ENCODE peak calls at places on chromosomes 4 and X, in eight cellular contexts. Y is NCI-H510A treated with DMSO at 0.1 percent for 48 hours; W is naive B cell; T is NCI-H345; P is CD8-positive, alpha-beta T cell; G is ascending aorta; U is stimulated activated CD4-positive, alpha-beta T cell treated with anti-CD3 and anti-CD28 coated beads, Interleukin-15, amount 100 ng/mL, for 1 hour; A is NT2/D1. X is an unnamed sample.
A peak's percentile ranks its signal among the peaks of the same experiment; 100 is the strongest.

GRCh38 chr4:83961575-83961974 is 425.7 kb downstream of the GPAT3 start:
- DNase-seq in U (no peak), P (no peak), W (no peak), G (no peak), T (no peak), Y (no peak), A (no peak), X (no peak)

GRCh38 chr4:174318829-174319764 is 35.4 kb downstream of the CEP44 start:
- DNase-seq in W (peak; percentile 13), U (no peak), P (no peak), Y (peak; percentile 33), A (peak; percentile 13), T (peak; percentile 7), G (no peak), X (no peak)

GRCh38 chr4:16413794-16414555 is 187.7 kb upstream of the TAPT1 start:
- DNase-seq in W (no peak), U (no peak), Y (no peak), P (no peak), A (no peak), T (no peak), G (no peak), X (no peak)

GRCh38 chr4:17082186-17082585 is 183.7 kb upstream of the LDB2 start:
- DNase-seq in G (no peak), U (no peak), W (no peak), A (no peak), Y (no peak), P (no peak), T (no peak), X (no peak)

GRCh38 chr4:169956441-169956840 is 69.8 kb downstream of the MFAP3L start:
- DNase-seq in Y (no peak), W (no peak), A (no peak), P (no peak), G (no peak), U (no peak), T (no peak), X (no peak)

GRCh38 chr4:136863756-136864155 is 668.5 kb downstream of the PCDH18 start:
- DNase-seq in A (no peak), U (no peak), P (no peak), T (no peak), G (no peak), W (no peak), Y (peak; percentile 3), X (no peak)

GRCh38 chr4:14596904-14597303 is 405.4 kb upstream of the CPEB2 start:
- DNase-seq in G (no peak), A (no peak), P (no peak), U (no peak), W (no peak), T (no peak), Y (no peak), X (no peak)

GRCh38 chrX:134803551-134804183 is 145.4 kb upstream of the PLAC1 start:
- DNase-seq in G (no peak), Y (no peak), T (no peak), W (no peak), A (no peak), P (peak; percentile 27), U (no peak), X (no peak)

GRCh38 chr4:19327364-19327763 is 924.3 kb upstream of the SLIT2 start:
- DNase-seq in G (no peak), Y (no peak), W (no peak), U (no peak), P (no peak), T (no peak), A (no peak), X (no peak)

GRCh38 chr4:156085073-156085472 is 131.4 kb upstream of the CTSO start:
- DNase-seq in Y (no peak), T (no peak), W (no peak), A (no peak), G (no peak), P (no peak), U (no peak), X (no peak)

GRCh38 chr4:81523672-81524436 is 52.1 kb upstream of the RASGEF1B start:
- DNase-seq in T (no peak), A (no peak), U (no peak), G (no peak), W (no peak), P (no peak), Y (no peak), X (no peak)

GRCh38 chr4:175871774-175872405 is 59.8 kb upstream of the GPM6A start:
- DNase-seq in T (no peak), P (no peak), A (no peak), G (no peak), Y (no peak), U (no peak), W (no peak), X (no peak)

GRCh38 chr4:138192113-138192512 is 50.0 kb downstream of the SLC7A11 start:
- DNase-seq in T (no peak), A (no peak), W (no peak), U (no peak), P (no peak), G (no peak), Y (no peak), X (no peak)

GRCh38 chrX:97234471-97235097 is 350.9 kb downstream of the RPA4 start:
- DNase-seq in P (no peak), A (no peak), Y (no peak), T (no peak), W (no peak), U (no peak), G (no peak), X (no peak)

GRCh38 chr4:83369825-83370639 is 35.4 kb upstream of the HPSE start:
- DNase-seq in A (no peak), G (no peak), W (no peak), P (no peak), Y (no peak), T (no peak), U (no peak), X (no peak)

GRCh38 chr4:20773144-20773997 is 73.1 kb downstream of the PACRGL start:
- DNase-seq in U (no peak), Y (peak; percentile 62), A (peak; percentile 77), P (no peak), T (peak; percentile 65), W (no peak), G (no peak), X (peak; percentile 2)

GRCh38 chrX:66046612-66047235 is 6.8 kb upstream of the VSIG4 start:
- DNase-seq in W (peak; percentile 76), P (no peak), T (no peak), G (no peak), U (no peak), Y (no peak), A (no peak), X (no peak)

GRCh38 chr4:84401669-84402068 is 97.4 kb downstream of the NKX6-1 start:
- DNase-seq in U (no peak), W (no peak), A (no peak), T (peak; percentile 7), G (no peak), Y (no peak), P (no peak), X (no peak)

GRCh38 chrX:77556276-77556675 is 109.1 kb downstream of the FGF16 start:
- DNase-seq in U (no peak), G (no peak), P (no peak), Y (no peak), T (no peak), W (no peak), A (no peak), X (no peak)